ENCODE peak calls at places on chromosomes 5 and 9, in nine cellular contexts. One of them, this sample, is unnamed. For H3K4me1, the result is how much of the 10 kb centered on the place peaks cover.

GRCh38 chr9:112711050-112711689 is 6.7 kb downstream of the INIP start:
- DNase-seq in astrocyte: peak
- DNase-seq in Karpas-422: peak
- DNase-seq in CD8-positive, alpha-beta T cell: no peak
- DNase-seq in IMR-90: peak
- DNase-seq in cardiac muscle cell: peak
- DNase-seq in A549: peak
- DNase-seq in upper lobe of right lung: no peak
- DNase-seq in small intestine: peak
- DNase-seq in this sample: no peak

GRCh38 chr5:95727764-95728191 is 3.4 kb upstream of the RHOBTB3 start:
- DNase-seq in IMR-90: no peak
- DNase-seq in upper lobe of right lung: no peak
- DNase-seq in Karpas-422: no peak
- DNase-seq in CD8-positive, alpha-beta T cell: no peak
- DNase-seq in small intestine: peak
- DNase-seq in cardiac muscle cell: peak
- DNase-seq in A549: no peak
- DNase-seq in astrocyte: peak
- DNase-seq in this sample: peak

GRCh38 chr5:147534172-147534951 is 24.5 kb upstream of the DPYSL3 start:
- DNase-seq in upper lobe of right lung: no peak
- DNase-seq in IMR-90: peak
- DNase-seq in Karpas-422: no peak
- DNase-seq in astrocyte: peak
- DNase-seq in cardiac muscle cell: peak
- DNase-seq in CD8-positive, alpha-beta T cell: no peak
- DNase-seq in A549: no peak
- DNase-seq in small intestine: no peak
- DNase-seq in this sample: peak

GRCh38 chr5:53397845-53398244 is 82.6 kb upstream of the FST start:
- DNase-seq in CD8-positive, alpha-beta T cell: no peak
- DNase-seq in upper lobe of right lung: no peak
- DNase-seq in astrocyte: peak
- DNase-seq in IMR-90: peak
- DNase-seq in small intestine: no peak
- DNase-seq in Karpas-422: no peak
- DNase-seq in A549: peak
- DNase-seq in cardiac muscle cell: peak
- DNase-seq in this sample: peak

GRCh38 chr5:65334077-65334476 is 147.6 kb downstream of the ADAMTS6 start:
- DNase-seq in upper lobe of right lung: no peak
- DNase-seq in Karpas-422: no peak
- DNase-seq in CD8-positive, alpha-beta T cell: no peak
- DNase-seq in IMR-90: no peak
- DNase-seq in small intestine: peak
- DNase-seq in cardiac muscle cell: no peak
- DNase-seq in astrocyte: peak
- DNase-seq in A549: no peak
- DNase-seq in this sample: peak

GRCh38 chr5:179185256-179186091 is 125.3 kb downstream of the ZNF354C start:
- DNase-seq in cardiac muscle cell: no peak
- DNase-seq in astrocyte: no peak
- DNase-seq in Karpas-422: no peak
- DNase-seq in small intestine: no peak
- DNase-seq in CD8-positive, alpha-beta T cell: no peak
- DNase-seq in IMR-90: no peak
- DNase-seq in upper lobe of right lung: no peak
- DNase-seq in A549: no peak
- DNase-seq in this sample: no peak

GRCh38 chr5:107875834-107876233 is 205.1 kb upstream of the EFNA5 start:
- DNase-seq in IMR-90: peak
- DNase-seq in Karpas-422: no peak
- DNase-seq in upper lobe of right lung: no peak
- DNase-seq in A549: peak
- DNase-seq in cardiac muscle cell: peak
- DNase-seq in small intestine: no peak
- DNase-seq in CD8-positive, alpha-beta T cell: no peak
- DNase-seq in astrocyte: peak
- DNase-seq in this sample: no peak

GRCh38 chr5:101160002-101160401 is 256.9 kb upstream of the ST8SIA4 start:
- DNase-seq in CD8-positive, alpha-beta T cell: no peak
- DNase-seq in A549: peak
- DNase-seq in cardiac muscle cell: no peak
- DNase-seq in small intestine: no peak
- DNase-seq in upper lobe of right lung: no peak
- DNase-seq in astrocyte: no peak
- DNase-seq in IMR-90: no peak
- DNase-seq in Karpas-422: no peak
- DNase-seq in this sample: no peak

GRCh38 chr9:105511486-105511885 is 46.4 kb upstream of the FKTN start:
- DNase-seq in Karpas-422: no peak
- DNase-seq in upper lobe of right lung: no peak
- DNase-seq in cardiac muscle cell: no peak
- DNase-seq in IMR-90: no peak
- DNase-seq in small intestine: no peak
- DNase-seq in A549: no peak
- DNase-seq in CD8-positive, alpha-beta T cell: no peak
- DNase-seq in astrocyte: no peak
- DNase-seq in this sample: no peak

GRCh38 chr5:179624841-179625271 is 1.4 kb upstream of the HNRNPH1 start:
- DNase-seq in Karpas-422: peak
- DNase-seq in IMR-90: no peak
- DNase-seq in small intestine: no peak
- DNase-seq in astrocyte: no peak
- DNase-seq in upper lobe of right lung: peak
- DNase-seq in cardiac muscle cell: no peak
- DNase-seq in A549: no peak
- DNase-seq in CD8-positive, alpha-beta T cell: no peak
- DNase-seq in this sample: no peak

GRCh38 chr9:120708526-120709224 is 5.6 kb downstream of the MEGF9 start:
- DNase-seq in IMR-90: peak
- DNase-seq in Karpas-422: no peak
- DNase-seq in small intestine: no peak
- DNase-seq in upper lobe of right lung: no peak
- DNase-seq in cardiac muscle cell: peak
- DNase-seq in astrocyte: peak
- DNase-seq in CD8-positive, alpha-beta T cell: no peak
- DNase-seq in A549: no peak
- DNase-seq in this sample: peak

GRCh38 chr9:123959787-123960186 is 29.9 kb upstream of the DENND1A start:
- DNase-seq in IMR-90: no peak
- DNase-seq in CD8-positive, alpha-beta T cell: no peak
- DNase-seq in cardiac muscle cell: no peak
- DNase-seq in upper lobe of right lung: no peak
- DNase-seq in Karpas-422: no peak
- DNase-seq in A549: no peak
- DNase-seq in small intestine: no peak
- DNase-seq in astrocyte: no peak
- DNase-seq in this sample: no peak

DNA sequence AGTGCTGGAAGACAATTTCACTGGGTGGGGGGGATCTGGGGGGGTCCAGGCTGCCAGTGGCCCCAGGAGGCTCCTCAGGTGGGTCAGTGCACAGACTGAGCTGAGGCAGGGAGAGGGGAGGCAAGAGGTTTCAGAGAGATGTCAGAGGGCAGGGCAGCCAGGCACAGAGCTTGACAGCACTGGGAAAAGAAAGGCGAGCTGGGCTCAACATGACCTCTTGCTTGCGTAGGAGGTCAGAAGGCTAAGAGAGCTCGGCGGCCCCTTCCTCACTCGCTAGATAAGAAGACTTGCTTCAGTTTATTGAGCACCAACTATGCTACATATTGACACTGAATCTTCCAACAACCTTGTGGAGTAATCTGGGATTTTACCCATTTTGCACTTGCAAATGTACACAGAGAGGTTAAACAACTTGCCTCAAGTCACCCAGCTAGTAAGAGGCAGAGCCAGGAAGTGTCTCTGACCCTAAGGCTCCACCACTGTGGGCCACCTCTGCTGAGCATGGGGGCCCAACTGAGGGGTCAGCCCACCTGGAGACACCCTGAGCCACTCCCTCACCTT is 3.5 kb downstream of the PDLIM7 start:
- DNase-seq in Karpas-422: no peak
- DNase-seq in cardiac muscle cell: no peak
- DNase-seq in upper lobe of right lung: no peak
- DNase-seq in A549: no peak
- DNase-seq in small intestine: no peak
- DNase-seq in IMR-90: no peak
- DNase-seq in astrocyte: no peak
- DNase-seq in CD8-positive, alpha-beta T cell: no peak
- DNase-seq in this sample: no peak
- H3K4me1 ChIP-seq in Karpas-422: half or more
- H3K4me1 ChIP-seq in cardiac muscle cell: under half
- H3K4me1 ChIP-seq in upper lobe of right lung: under half
- H3K4me1 ChIP-seq in A549: half or more
- H3K4me1 ChIP-seq in small intestine: under half
- H3K4me1 ChIP-seq in IMR-90: under half
- H3K4me1 ChIP-seq in astrocyte: half or more
- H3K4me1 ChIP-seq in CD8-positive, alpha-beta T cell: under half
- H3K4me1 ChIP-seq in this sample: under half

DNA sequence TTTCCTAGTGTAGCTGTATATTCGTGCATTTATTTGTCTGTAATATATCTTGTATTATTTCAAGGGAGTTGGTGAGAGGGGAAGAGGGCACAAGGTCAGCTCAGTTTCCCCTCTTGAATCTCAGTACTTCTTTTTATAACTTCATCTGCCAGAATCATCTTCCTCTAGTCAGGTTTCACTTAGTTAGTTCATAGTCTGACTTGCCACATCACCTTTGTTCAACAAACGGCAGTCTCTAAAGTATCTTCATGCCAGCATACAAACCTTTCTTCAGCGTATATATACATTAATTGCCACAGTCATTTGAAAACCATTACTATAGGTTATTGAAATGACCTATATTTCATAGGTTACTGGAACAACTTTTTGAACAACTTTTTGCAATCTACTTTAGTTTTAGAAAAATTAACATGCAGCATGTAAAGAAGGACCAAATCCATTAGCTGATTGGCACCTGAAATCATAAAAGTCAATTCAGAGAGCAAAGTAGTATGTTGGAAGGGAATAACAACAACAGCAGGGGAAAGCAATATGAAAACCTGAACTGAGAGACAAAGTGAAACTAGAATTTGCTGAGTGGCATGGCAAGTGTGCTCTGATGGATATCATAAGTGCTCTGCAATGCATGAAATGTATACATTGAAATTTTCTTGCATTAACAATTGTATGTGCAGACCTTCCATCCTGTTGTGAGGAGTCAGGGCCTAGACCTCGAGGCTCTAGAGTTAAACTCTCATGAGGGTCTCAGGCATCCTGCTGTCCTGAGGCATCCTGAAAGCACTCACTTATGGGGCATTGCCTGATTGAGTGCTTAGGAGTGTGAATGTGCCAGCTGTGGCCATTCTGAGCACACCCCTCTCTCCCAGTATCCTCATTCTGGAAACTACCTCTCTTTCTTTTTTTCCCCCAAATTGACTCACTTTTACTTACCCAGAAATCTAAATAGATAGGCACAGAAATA is 1.3 kb downstream of the ECM2 start:
- DNase-seq in astrocyte: no peak
- DNase-seq in A549: no peak
- DNase-seq in Karpas-422: no peak
- DNase-seq in upper lobe of right lung: no peak
- DNase-seq in small intestine: peak
- DNase-seq in cardiac muscle cell: no peak
- DNase-seq in CD8-positive, alpha-beta T cell: no peak
- DNase-seq in IMR-90: peak
- DNase-seq in this sample: no peak
- H3K27ac ChIP-seq in astrocyte: no peak
- H3K27ac ChIP-seq in A549: no peak
- H3K27ac ChIP-seq in Karpas-422: peak
- H3K27ac ChIP-seq in upper lobe of right lung: peak
- H3K27ac ChIP-seq in small intestine: peak
- H3K27ac ChIP-seq in cardiac muscle cell: no peak
- H3K27ac ChIP-seq in CD8-positive, alpha-beta T cell: no peak
- H3K27ac ChIP-seq in IMR-90: peak
- H3K27ac ChIP-seq in this sample: no peak

GRCh38 chr5:157549283-157549629 is 26.3 kb downstream of the ADAM19 start:
- DNase-seq in Karpas-422: no peak
- DNase-seq in cardiac muscle cell: no peak
- DNase-seq in astrocyte: peak
- DNase-seq in small intestine: no peak
- DNase-seq in IMR-90: peak
- DNase-seq in upper lobe of right lung: no peak
- DNase-seq in CD8-positive, alpha-beta T cell: no peak
- DNase-seq in A549: no peak
- DNase-seq in this sample: no peak

GRCh38 chr5:157548513-157549282 is 26.9 kb downstream of the ADAM19 start:
- DNase-seq in A549: peak
- DNase-seq in IMR-90: peak
- DNase-seq in astrocyte: peak
- DNase-seq in upper lobe of right lung: no peak
- DNase-seq in cardiac muscle cell: peak
- DNase-seq in Karpas-422: no peak
- DNase-seq in small intestine: no peak
- DNase-seq in CD8-positive, alpha-beta T cell: no peak
- DNase-seq in this sample: no peak

GRCh38 chr5:157552650-157553049 is 22.9 kb downstream of the ADAM19 start:
- DNase-seq in cardiac muscle cell: no peak
- DNase-seq in small intestine: no peak
- DNase-seq in upper lobe of right lung: no peak
- DNase-seq in Karpas-422: no peak
- DNase-seq in IMR-90: no peak
- DNase-seq in A549: no peak
- DNase-seq in astrocyte: no peak
- DNase-seq in CD8-positive, alpha-beta T cell: no peak
- DNase-seq in this sample: no peak

GRCh38 chr5:157549954-157550549 is 25.5 kb downstream of the ADAM19 start:
- DNase-seq in Karpas-422: no peak
- DNase-seq in small intestine: no peak
- DNase-seq in upper lobe of right lung: no peak
- DNase-seq in A549: no peak
- DNase-seq in CD8-positive, alpha-beta T cell: no peak
- DNase-seq in IMR-90: peak
- DNase-seq in astrocyte: no peak
- DNase-seq in cardiac muscle cell: no peak
- DNase-seq in this sample: no peak

DNA sequence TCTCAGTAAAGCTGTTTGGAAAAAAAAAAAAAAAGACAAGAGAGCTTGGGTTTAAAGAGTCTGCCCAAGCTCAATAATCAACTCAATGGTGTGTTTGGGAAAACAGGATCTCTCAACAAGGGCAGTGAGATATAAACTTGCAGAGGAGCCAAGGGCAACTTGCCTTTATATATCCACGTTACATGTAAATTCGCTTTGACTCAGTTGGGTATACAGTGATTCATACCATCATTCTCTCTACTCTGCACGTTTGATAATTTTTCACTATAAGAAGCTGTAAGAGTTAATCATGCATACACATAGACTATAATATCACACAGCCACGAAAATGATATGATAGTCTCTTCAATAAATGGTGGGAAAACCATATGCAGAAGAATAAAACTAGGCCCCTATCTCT is 24.9 kb downstream of the ADAM19 start:
- DNase-seq in A549: no peak
- DNase-seq in CD8-positive, alpha-beta T cell: no peak
- DNase-seq in small intestine: no peak
- DNase-seq in cardiac muscle cell: no peak
- DNase-seq in astrocyte: no peak
- DNase-seq in Karpas-422: no peak
- DNase-seq in upper lobe of right lung: no peak
- DNase-seq in IMR-90: peak
- DNase-seq in this sample: no peak
- H3K4me1 ChIP-seq in A549: half or more
- H3K4me1 ChIP-seq in CD8-positive, alpha-beta T cell: under half
- H3K4me1 ChIP-seq in small intestine: under half
- H3K4me1 ChIP-seq in cardiac muscle cell: under half
- H3K4me1 ChIP-seq in astrocyte: half or more
- H3K4me1 ChIP-seq in Karpas-422: under half
- H3K4me1 ChIP-seq in upper lobe of right lung: under half
- H3K4me1 ChIP-seq in IMR-90: under half
- H3K4me1 ChIP-seq in this sample: under half

GRCh38 chr5:154767537-154767936 is 12.4 kb downstream of the LARP1 start:
- DNase-seq in upper lobe of right lung: no peak
- DNase-seq in A549: no peak
- DNase-seq in CD8-positive, alpha-beta T cell: no peak
- DNase-seq in small intestine: no peak
- DNase-seq in cardiac muscle cell: no peak
- DNase-seq in astrocyte: no peak
- DNase-seq in IMR-90: no peak
- DNase-seq in Karpas-422: no peak
- DNase-seq in this sample: no peak
- H3K27ac ChIP-seq in upper lobe of right lung: no peak
- H3K27ac ChIP-seq in A549: no peak
- H3K27ac ChIP-seq in CD8-positive, alpha-beta T cell: no peak
- H3K27ac ChIP-seq in small intestine: no peak
- H3K27ac ChIP-seq in cardiac muscle cell: no peak
- H3K27ac ChIP-seq in astrocyte: no peak
- H3K27ac ChIP-seq in IMR-90: no peak
- H3K27ac ChIP-seq in Karpas-422: no peak
- H3K27ac ChIP-seq in this sample: no peak